ENCODE peak calls at places on chromosomes 13 and 19, in five cellular contexts. F, J, T, P and H are unnamed samples.

GRCh38 chr13:23987331-23987730 is 90.0 kb upstream of the C1QTNF9B start:
- DNase-seq in F (no peak), J (peak; percentile 84), T (no peak), P (no peak), H (no peak)

GRCh38 chr13:28671393-28671792 is 12.5 kb downstream of the POMP start:
- DNase-seq in F (no peak), J (no peak), T (no peak), P (no peak), H (no peak)

GRCh38 chr19:5358173-5358800 is 17.7 kb upstream of the PTPRS start:
- DNase-seq in F (no peak), J (peak; percentile 17), T (peak; percentile 61), P (peak; percentile 27), H (no peak)

GRCh38 chr13:65149687-65150086 is 2080.4 kb downstream of the PCDH9 start:
- DNase-seq in F (no peak), J (no peak), T (no peak), P (no peak), H (no peak)

GRCh38 chr19:13670846-13671245 is 93.5 kb upstream of the MRI1 start:
- DNase-seq in F (no peak), J (no peak), T (no peak), P (no peak), H (no peak)

GRCh38 chr19:8454218-8454617 is 9.4 kb downstream of the HNRNPM start:
- DNase-seq in F (no peak), J (no peak), T (no peak), P (no peak), H (no peak)

GRCh38 chr19:49425922-49426592 is 869 bp downstream of the GFY start:
- DNase-seq in F (no peak), J (no peak), T (peak; percentile 80), P (no peak), H (peak; percentile 84)

GRCh38 chr13:111262281-111262680 is 58.2 kb upstream of the TEX29 start:
- DNase-seq in F (no peak), J (no peak), T (peak; percentile 26), P (no peak), H (peak; percentile 32)

GRCh38 chr19:34319785-34320184 is 45.2 kb upstream of the GPI start:
- DNase-seq in F (no peak), J (peak; percentile 80), T (peak; percentile 41), P (no peak), H (no peak)

GRCh38 chr13:101868585-101869469 is 416.4 kb downstream of the ITGBL1 start:
- DNase-seq in F (no peak), J (no peak), T (no peak), P (no peak), H (no peak)

GRCh38 chr19:48698046-48698445 is 2.3 kb downstream of the FUT2 start:
- DNase-seq in F (no peak), J (peak; percentile 74), T (peak; percentile 55), P (no peak), H (no peak)

GRCh38 chr13:88257706-88258105 is 586.5 kb downstream of the SLITRK5 start:
- DNase-seq in F (no peak), J (no peak), T (no peak), P (no peak), H (no peak)

GRCh38 chr13:95360052-95360451 is 58.8 kb upstream of the ABCC4 start:
- DNase-seq in F (no peak), J (no peak), T (no peak), P (no peak), H (no peak)

GRCh38 chr13:38072696-38073095 is 203.1 kb upstream of the TRPC4 start:
- DNase-seq in F (no peak), J (no peak), T (no peak), P (no peak), H (no peak)

GRCh38 chr13:87884874-87885273 is 213.7 kb downstream of the SLITRK5 start:
- DNase-seq in F (no peak), J (peak; percentile 2), T (no peak), P (no peak), H (peak; percentile 13)

GRCh38 chr13:33233547-33233946 is 52.0 kb downstream of the STARD13 start:
- DNase-seq in F (no peak), J (no peak), T (no peak), P (no peak), H (no peak)

GRCh38 chr13:31761951-31762350 is 22.6 kb downstream of the RXFP2 start:
- DNase-seq in F (no peak), J (peak; percentile 71), T (no peak), P (no peak), H (no peak)

GRCh38 chr13:24627090-24627714 is 53.0 kb upstream of the ATP12A start:
- DNase-seq in F (peak; percentile 13), J (no peak), T (peak; percentile 70), P (peak; percentile 18), H (peak; percentile 94)

GRCh38 chr19:55097864-55098715 is 19.3 kb downstream of the PPP1R12C start:
- DNase-seq in F (no peak), J (no peak), T (no peak), P (no peak), H (no peak)

GRCh38 chr13:20118268-20119140 is 42.3 kb downstream of the GJA3 start:
- DNase-seq in F (peak; percentile 21), J (no peak), T (peak; percentile 85), P (no peak), H (no peak)

GRCh38 chr13:60617863-60618733 is 221.1 kb downstream of the TDRD3 start:
- DNase-seq in F (no peak), J (peak; percentile 36), T (no peak), P (peak; percentile 32), H (peak; percentile 31)

GRCh38 chr13:99307648-99308339 is 595 bp upstream of the GPR183 start:
- DNase-seq in F (no peak), J (peak; percentile 83), T (peak; percentile 15), P (no peak), H (no peak)

GRCh38 chr19:49085868-49086232 is 599 bp downstream of the SNRNP70 start:
- DNase-seq in F (no peak), J (no peak), T (no peak), P (no peak), H (peak; percentile 64)

DNA sequence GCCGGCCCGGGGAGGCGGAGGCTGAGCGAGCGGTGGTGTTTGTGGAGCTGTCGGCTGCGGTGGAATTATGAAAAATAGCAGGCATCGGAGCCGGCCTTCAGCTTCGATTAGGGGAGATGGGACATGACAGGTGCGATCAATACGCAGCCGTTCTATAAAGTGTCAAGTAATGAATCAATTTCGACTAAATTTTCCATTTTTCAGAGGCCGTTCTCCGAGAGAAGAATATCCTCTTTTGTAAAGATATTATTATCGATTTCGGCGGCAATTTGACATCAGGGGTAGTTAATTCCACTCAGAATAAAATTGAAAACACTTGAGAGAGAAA is 4.8 kb upstream of the ERFL start:
- DNase-seq in F (no peak), J (no peak), T (no peak), P (no peak), H (no peak)
- TF ChIP-seq MAFK in F (no peak), J (no peak), T (no peak), P (no peak), H (no peak)

DNA sequence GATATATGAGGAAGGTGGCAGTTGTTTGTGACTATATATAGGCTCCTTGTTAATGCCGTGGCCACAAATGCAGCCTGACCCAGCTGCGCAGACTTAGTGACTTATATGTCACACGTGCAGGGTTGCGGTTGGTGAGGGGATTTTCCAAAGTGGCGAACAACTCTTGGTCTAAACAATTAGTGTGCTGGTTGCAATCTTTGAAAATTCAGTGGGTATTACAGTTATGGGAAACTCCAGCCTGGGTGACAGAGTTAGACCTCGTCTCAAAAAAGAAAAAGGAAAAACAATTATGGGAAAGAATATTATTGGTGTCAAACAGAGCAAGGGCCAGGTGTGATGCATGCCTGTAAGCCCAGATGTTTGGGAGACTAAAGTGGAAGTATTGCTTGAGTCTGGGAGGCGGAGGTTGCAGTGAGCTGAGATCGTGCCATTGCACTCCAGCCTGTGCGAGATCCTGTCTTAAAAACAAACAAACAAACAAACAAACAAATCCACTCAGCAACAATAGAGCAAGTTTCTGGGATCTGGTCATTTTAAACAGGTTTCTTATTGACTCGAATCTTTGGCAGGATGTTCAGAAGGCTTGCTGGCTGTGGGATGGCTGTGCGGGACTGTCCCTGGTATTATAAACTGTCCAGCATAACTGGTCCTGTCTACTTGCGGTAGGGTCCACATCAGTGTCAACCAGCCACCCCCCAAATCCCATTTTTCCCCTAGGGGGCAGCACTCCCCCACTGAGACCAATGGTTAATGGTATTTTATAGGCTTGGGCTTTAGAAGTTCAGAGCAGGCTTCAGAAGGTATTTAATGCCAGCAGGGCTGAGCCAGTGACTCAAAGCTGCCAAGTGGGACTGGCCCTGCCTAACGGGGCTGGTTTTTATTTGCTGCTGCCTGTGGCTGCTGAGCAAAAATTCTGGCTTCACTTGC is 15.4 kb downstream of the RELB start:
- DNase-seq in F (peak; percentile 82), J (peak; percentile 63), T (peak; percentile 77), P (peak; percentile 78), H (no peak)
- TF ChIP-seq MAFK in F (no peak), J (no peak), T (no peak), P (no peak), H (no peak)

DNA sequence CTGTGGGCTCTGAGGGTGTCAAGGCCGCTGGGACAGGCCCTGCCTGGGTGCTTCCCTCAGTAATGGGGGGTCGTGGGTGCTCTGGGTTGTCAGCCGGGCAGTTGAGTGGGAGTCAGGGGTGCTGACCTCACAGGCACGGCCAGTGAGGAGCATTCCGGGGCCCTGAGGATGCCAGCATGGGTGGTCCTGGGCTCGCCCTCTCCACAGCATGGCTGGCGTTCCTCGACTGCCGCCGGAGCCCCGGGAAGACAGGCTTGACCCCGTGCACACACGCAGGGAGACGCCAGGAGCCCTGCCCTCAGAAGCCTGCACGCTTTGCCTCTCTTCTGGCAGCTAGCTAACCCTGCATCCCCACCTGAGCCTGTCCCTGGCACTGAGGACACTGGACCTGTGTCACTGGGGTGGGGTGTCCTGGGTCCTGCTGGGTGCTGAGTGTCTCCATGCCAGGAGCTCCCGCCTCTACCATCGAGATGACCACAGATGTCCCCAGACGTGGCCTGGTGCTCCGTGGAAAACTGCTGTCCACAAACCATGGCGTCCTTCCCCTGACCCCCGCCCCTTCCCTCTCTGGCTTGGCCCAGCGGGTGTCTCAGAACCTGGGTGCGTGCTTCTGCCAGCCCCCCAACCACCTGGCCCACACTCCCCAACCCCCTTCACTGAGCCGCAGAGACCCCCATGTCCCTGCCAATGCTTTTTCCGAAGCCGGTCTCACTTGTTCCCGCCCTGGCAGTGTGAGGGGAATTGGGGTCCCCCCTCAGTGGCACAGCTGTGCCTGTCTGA is 4.4 kb upstream of the NDUFS7 start:
- DNase-seq in F (no peak), J (no peak), T (no peak), P (no peak), H (no peak)
- TF ChIP-seq MAFK in F (no peak), J (no peak), T (no peak), P (no peak), H (no peak)

GRCh38 chr13:94305934-94306333 is 173.5 kb downstream of the DCT start:
- DNase-seq in F (no peak), J (peak; percentile 18), T (no peak), P (no peak), H (no peak)

GRCh38 chr13:94311893-94312292 is 167.6 kb downstream of the DCT start:
- DNase-seq in F (no peak), J (peak; percentile 36), T (no peak), P (no peak), H (no peak)

GRCh38 chr13:94309576-94309975 is 169.9 kb downstream of the DCT start:
- DNase-seq in F (no peak), J (no peak), T (no peak), P (no peak), H (no peak)

GRCh38 chr13:94309997-94310842 is 169.3 kb downstream of the DCT start:
- DNase-seq in F (no peak), J (peak; percentile 96), T (no peak), P (no peak), H (no peak)

DNA sequence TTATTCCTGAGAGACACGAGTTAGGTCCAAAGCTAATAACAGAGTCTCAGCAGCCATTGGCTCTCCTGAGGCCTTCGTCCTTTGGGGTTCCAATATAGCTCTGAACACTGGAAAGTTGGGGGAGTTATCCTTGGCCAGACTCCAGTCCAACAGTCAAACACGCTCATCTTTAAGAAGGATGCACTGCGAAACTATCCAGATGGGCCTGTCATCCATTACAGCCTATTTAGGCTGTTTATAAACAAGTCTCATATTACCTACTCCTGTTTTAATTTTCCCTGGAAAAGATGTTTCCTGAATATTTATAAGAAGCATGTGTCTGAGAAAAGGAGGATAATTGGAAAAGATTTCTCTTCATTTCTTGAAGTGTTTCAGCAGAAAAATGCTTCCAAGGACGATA is 170.7 kb downstream of the DCT start:
- DNase-seq in F (no peak), J (no peak), T (no peak), P (no peak), H (no peak)
- TF ChIP-seq MAFK in F (no peak), J (no peak), T (no peak), P (no peak), H (no peak)